ENCODE peak calls at places on chromosomes 2 and 18, in five cellular contexts. M is AG04450; Q is activated CD8-positive, alpha-beta T cell treated with anti-CD3 and anti-CD28 coated beads, Interleukin-2, amount 10 ng/mL, durations not matched to agents 7 days and 5 days; L is activated naive CD8-positive, alpha-beta T cell treated with anti-CD3 and anti-CD28 coated beads for 36 hours; K is NCI-H345. H is an unnamed sample.

GRCh38 chr2:201888476-201888875 is 82.1 kb downstream of the CDK15 start:
- DNase-seq in K (no peak), L (no peak), M (no peak), Q (no peak), H (no peak)

GRCh38 chr2:241151934-241152660 is 1.8 kb downstream of the PPP1R7 start:
- DNase-seq in M (no peak), L (no peak), K (no peak), Q (no peak), H (no peak)

GRCh38 chr2:99961567-99961913 is 180.8 kb downstream of the AFF3 start:
- DNase-seq in Q (no peak), M (no peak), K (no peak), L (no peak), H (no peak)

GRCh38 chr2:190105554-190105953 is 43.0 kb upstream of the MSTN start:
- DNase-seq in K (no peak), M (no peak), L (no peak), Q (no peak), H (no peak)

GRCh38 chr2:201404699-201405275 is 46.5 kb downstream of the TRAK2 start:
- DNase-seq in L (no peak), K (no peak), Q (peak), M (no peak), H (peak)

GRCh38 chr2:41768301-41768700 is 279.5 kb upstream of the PKDCC start:
- DNase-seq in Q (no peak), M (no peak), L (no peak), K (no peak), H (no peak)

GRCh38 chr2:1642066-1642861 is 102.1 kb downstream of the PXDN start:
- DNase-seq in L (no peak), Q (no peak), M (no peak), K (no peak), H (no peak)

GRCh38 chr2:66340521-66340920 is 94.4 kb upstream of the MEIS1 start:
- DNase-seq in Q (no peak), L (no peak), K (no peak), M (no peak), H (no peak)

GRCh38 chr2:236565879-236566402 is 3.7 kb upstream of the ACKR3 start:
- DNase-seq in Q (no peak), K (no peak), M (no peak), L (no peak), H (no peak)

GRCh38 chr2:169775765-169776482 is 22.7 kb upstream of the SSB start:
- DNase-seq in K (no peak), M (peak), L (no peak), Q (no peak), H (no peak)

GRCh38 chr2:119333360-119333759 is 33.3 kb downstream of the C2orf76 start:
- DNase-seq in L (no peak), Q (no peak), M (no peak), K (no peak), H (no peak)

GRCh38 chr2:224469374-224469964 is 67.6 kb upstream of the FAM124B start:
- DNase-seq in Q (no peak), K (no peak), L (no peak), M (no peak), H (no peak)

GRCh38 chr2:150880986-150881385 is 380.7 kb downstream of the RBM43 start:
- DNase-seq in K (no peak), L (no peak), Q (no peak), M (no peak), H (no peak)

GRCh38 chr2:105736145-105736544 is 8.6 kb upstream of the NCK2 start:
- DNase-seq in M (no peak), L (no peak), Q (no peak), K (no peak), H (no peak)

GRCh38 chr2:229798446-229799147 is 84.2 kb upstream of the DNER start:
- DNase-seq in K (no peak), Q (no peak), M (no peak), L (no peak), H (no peak)

GRCh38 chr2:70942900-70943871 is 7.5 kb downstream of the ATP6V1B1 start:
- DNase-seq in L (no peak), M (peak), K (no peak), Q (no peak), H (no peak)

GRCh38 chr2:172970660-172971059 is 105.0 kb upstream of the MAP3K20 start:
- DNase-seq in L (peak), K (no peak), Q (peak), M (no peak), H (peak)

GRCh38 chr2:151878655-151879563 is 50.7 kb upstream of the ARL5A start:
- DNase-seq in Q (no peak), M (no peak), L (no peak), K (no peak), H (no peak)

GRCh38 chr2:207014424-207014823 is 75.1 kb downstream of the CPO start:
- DNase-seq in M (no peak), Q (no peak), L (no peak), K (no peak), H (no peak)

GRCh38 chr2:190159453-190159852 is 96.9 kb upstream of the MSTN start:
- DNase-seq in L (no peak), K (no peak), M (no peak), Q (no peak), H (no peak)

GRCh38 chr18:54223568-54224241 is 764 bp downstream of the MBD2 start:
- DNase-seq in K (peak), M (peak), Q (peak), L (peak), H (peak)

GRCh38 chr18:58900015-58900649 is 35.5 kb downstream of the ZNF532 start:
- DNase-seq in L (no peak), M (no peak), K (no peak), Q (no peak), H (no peak)

GRCh38 chr2:205511221-205511620 is 171.1 kb upstream of the NRP2 start:
- DNase-seq in M (no peak), K (no peak), L (no peak), Q (no peak), H (no peak)

GRCh38 chr2:172088245-172089004 is 3.1 kb downstream of the DLX1 start:
- DNase-seq in K (no peak), L (no peak), Q (no peak), M (no peak), H (peak)